ENCODE peak calls at places on chromosomes 3 and 15, in eight cellular contexts. One of them, this sample, is unnamed.

GRCh38 chr15:67146875-67147381 is 81.5 kb downstream of the SMAD3 start:
- DNase-seq in AG09309: peak; percentile 66
- DNase-seq in ELF-1: peak; percentile 78
- DNase-seq in choroid plexus epithelial cell: peak; percentile 93
- DNase-seq in GM10248: no peak
- DNase-seq in mucosa of gallbladder: peak; percentile 76
- DNase-seq in endothelial cell: no peak
- DNase-seq in T-helper 9 cell: peak; percentile 23
- DNase-seq in this sample: peak; percentile 61

GRCh38 chr3:155185623-155186022 is 105.5 kb downstream of the MME start:
- DNase-seq in AG09309: peak; percentile 72
- DNase-seq in ELF-1: no peak
- DNase-seq in choroid plexus epithelial cell: peak; percentile 60
- DNase-seq in GM10248: no peak
- DNase-seq in mucosa of gallbladder: no peak
- DNase-seq in endothelial cell: no peak
- DNase-seq in T-helper 9 cell: no peak
- DNase-seq in this sample: no peak

GRCh38 chr3:148962513-148962912 is 28.8 kb upstream of the GYG1 start:
- DNase-seq in AG09309: peak; percentile 43
- DNase-seq in ELF-1: peak; percentile 67
- DNase-seq in choroid plexus epithelial cell: peak; percentile 86
- DNase-seq in GM10248: no peak
- DNase-seq in mucosa of gallbladder: no peak
- DNase-seq in endothelial cell: peak; percentile 31
- DNase-seq in T-helper 9 cell: no peak
- DNase-seq in this sample: no peak

GRCh38 chr3:105130911-105131310 is 235.8 kb upstream of the ALCAM start:
- DNase-seq in AG09309: no peak
- DNase-seq in ELF-1: no peak
- DNase-seq in choroid plexus epithelial cell: no peak
- DNase-seq in GM10248: no peak
- DNase-seq in mucosa of gallbladder: no peak
- DNase-seq in endothelial cell: no peak
- DNase-seq in T-helper 9 cell: no peak
- DNase-seq in this sample: no peak

GRCh38 chr15:58221591-58222241 is 83.5 kb downstream of the AQP9 start:
- DNase-seq in AG09309: no peak
- DNase-seq in ELF-1: peak; percentile 47
- DNase-seq in choroid plexus epithelial cell: peak; percentile 48
- DNase-seq in GM10248: peak; percentile 57
- DNase-seq in mucosa of gallbladder: no peak
- DNase-seq in endothelial cell: peak; percentile 55
- DNase-seq in T-helper 9 cell: no peak
- DNase-seq in this sample: no peak

GRCh38 chr15:45645026-45645980 is 10.5 kb downstream of the SQOR start:
- DNase-seq in AG09309: no peak
- DNase-seq in ELF-1: no peak
- DNase-seq in choroid plexus epithelial cell: peak; percentile 61
- DNase-seq in GM10248: no peak
- DNase-seq in mucosa of gallbladder: no peak
- DNase-seq in endothelial cell: no peak
- DNase-seq in T-helper 9 cell: no peak
- DNase-seq in this sample: no peak

GRCh38 chr15:88649286-88649733 is 10.5 kb downstream of the ISG20 start:
- DNase-seq in AG09309: peak; percentile 46
- DNase-seq in ELF-1: no peak
- DNase-seq in choroid plexus epithelial cell: peak; percentile 44
- DNase-seq in GM10248: peak; percentile 71
- DNase-seq in mucosa of gallbladder: no peak
- DNase-seq in endothelial cell: no peak
- DNase-seq in T-helper 9 cell: peak; percentile 39
- DNase-seq in this sample: peak; percentile 73

GRCh38 chr3:136547293-136547692 is 204.9 kb downstream of the STAG1 start:
- DNase-seq in AG09309: no peak
- DNase-seq in ELF-1: no peak
- DNase-seq in choroid plexus epithelial cell: peak; percentile 48
- DNase-seq in GM10248: no peak
- DNase-seq in mucosa of gallbladder: no peak
- DNase-seq in endothelial cell: no peak
- DNase-seq in T-helper 9 cell: no peak
- DNase-seq in this sample: no peak

GRCh38 chr15:80434926-80435720 is 30.9 kb downstream of the ARNT2 start:
- DNase-seq in AG09309: no peak
- DNase-seq in ELF-1: no peak
- DNase-seq in choroid plexus epithelial cell: peak; percentile 27
- DNase-seq in GM10248: no peak
- DNase-seq in mucosa of gallbladder: no peak
- DNase-seq in endothelial cell: no peak
- DNase-seq in T-helper 9 cell: no peak
- DNase-seq in this sample: no peak

GRCh38 chr15:67303490-67304363 is 49.1 kb downstream of the IQCH start:
- DNase-seq in AG09309: no peak
- DNase-seq in ELF-1: no peak
- DNase-seq in choroid plexus epithelial cell: peak; percentile 72
- DNase-seq in GM10248: peak; percentile 30
- DNase-seq in mucosa of gallbladder: peak; percentile 23
- DNase-seq in endothelial cell: no peak
- DNase-seq in T-helper 9 cell: no peak
- DNase-seq in this sample: no peak

GRCh38 chr3:19093084-19093483 is 55.2 kb upstream of the KCNH8 start:
- DNase-seq in AG09309: no peak
- DNase-seq in ELF-1: no peak
- DNase-seq in choroid plexus epithelial cell: no peak
- DNase-seq in GM10248: no peak
- DNase-seq in mucosa of gallbladder: no peak
- DNase-seq in endothelial cell: no peak
- DNase-seq in T-helper 9 cell: no peak
- DNase-seq in this sample: no peak

GRCh38 chr15:84934942-84935729 is 46.5 kb upstream of the PDE8A start:
- DNase-seq in AG09309: no peak
- DNase-seq in ELF-1: peak; percentile 47
- DNase-seq in choroid plexus epithelial cell: no peak
- DNase-seq in GM10248: no peak
- DNase-seq in mucosa of gallbladder: no peak
- DNase-seq in endothelial cell: no peak
- DNase-seq in T-helper 9 cell: no peak
- DNase-seq in this sample: no peak

GRCh38 chr3:23073721-23074300 is 129.3 kb upstream of the UBE2E2 start:
- DNase-seq in AG09309: no peak
- DNase-seq in ELF-1: no peak
- DNase-seq in choroid plexus epithelial cell: no peak
- DNase-seq in GM10248: no peak
- DNase-seq in mucosa of gallbladder: no peak
- DNase-seq in endothelial cell: no peak
- DNase-seq in T-helper 9 cell: no peak
- DNase-seq in this sample: no peak

GRCh38 chr3:57582470-57583168 is 14.5 kb downstream of the ARF4 start:
- DNase-seq in AG09309: no peak
- DNase-seq in ELF-1: peak; percentile 46
- DNase-seq in choroid plexus epithelial cell: peak; percentile 30
- DNase-seq in GM10248: no peak
- DNase-seq in mucosa of gallbladder: no peak
- DNase-seq in endothelial cell: no peak
- DNase-seq in T-helper 9 cell: no peak
- DNase-seq in this sample: no peak

GRCh38 chr3:172562881-172563835 is 39.9 kb upstream of the TNFSF10 start:
- DNase-seq in AG09309: peak; percentile 94
- DNase-seq in ELF-1: no peak
- DNase-seq in choroid plexus epithelial cell: peak; percentile 88
- DNase-seq in GM10248: no peak
- DNase-seq in mucosa of gallbladder: peak; percentile 30
- DNase-seq in endothelial cell: peak; percentile 18
- DNase-seq in T-helper 9 cell: no peak
- DNase-seq in this sample: no peak

GRCh38 chr3:187188931-187189330 is 8.4 kb upstream of the RTP1 start:
- DNase-seq in AG09309: no peak
- DNase-seq in ELF-1: no peak
- DNase-seq in choroid plexus epithelial cell: no peak
- DNase-seq in GM10248: no peak
- DNase-seq in mucosa of gallbladder: no peak
- DNase-seq in endothelial cell: no peak
- DNase-seq in T-helper 9 cell: no peak
- DNase-seq in this sample: no peak

GRCh38 chr15:33243869-33244268 is 49.4 kb upstream of the FMN1 start:
- DNase-seq in AG09309: no peak
- DNase-seq in ELF-1: no peak
- DNase-seq in choroid plexus epithelial cell: peak; percentile 59
- DNase-seq in GM10248: no peak
- DNase-seq in mucosa of gallbladder: no peak
- DNase-seq in endothelial cell: no peak
- DNase-seq in T-helper 9 cell: no peak
- DNase-seq in this sample: no peak

GRCh38 chr3:8627949-8628348 is 16.6 kb downstream of the SSUH2 start:
- DNase-seq in AG09309: no peak
- DNase-seq in ELF-1: no peak
- DNase-seq in choroid plexus epithelial cell: no peak
- DNase-seq in GM10248: no peak
- DNase-seq in mucosa of gallbladder: no peak
- DNase-seq in endothelial cell: no peak
- DNase-seq in T-helper 9 cell: no peak
- DNase-seq in this sample: no peak

GRCh38 chr3:165389064-165389463 is 192.9 kb upstream of the SLITRK3 start:
- DNase-seq in AG09309: no peak
- DNase-seq in ELF-1: no peak
- DNase-seq in choroid plexus epithelial cell: no peak
- DNase-seq in GM10248: no peak
- DNase-seq in mucosa of gallbladder: no peak
- DNase-seq in endothelial cell: no peak
- DNase-seq in T-helper 9 cell: no peak
- DNase-seq in this sample: no peak

This sample was measured in right cardiac atrium.